ENCODE peak calls at places on chromosomes 4 and X, in six cellular contexts. One of them, this sample, is unnamed.

GRCh38 chr4:10298681-10299080 is 158.5 kb downstream of the ZNF518B start:
- DNase-seq in fibroblast of lung: no peak
- DNase-seq in neuronal stem cell: no peak
- DNase-seq in PC-3: no peak
- DNase-seq in GM23248: no peak
- DNase-seq in neural progenitor cell: no peak
- DNase-seq in this sample: no peak

GRCh38 chr4:88280228-88280795 is 4.0 kb downstream of the PPM1K start:
- DNase-seq in fibroblast of lung: no peak
- DNase-seq in neuronal stem cell: no peak
- DNase-seq in PC-3: no peak
- DNase-seq in GM23248: no peak
- DNase-seq in neural progenitor cell: no peak
- DNase-seq in this sample: no peak

GRCh38 chrX:16119353-16120220 is 3.8 kb upstream of the GRPR start:
- DNase-seq in fibroblast of lung: no peak
- DNase-seq in neuronal stem cell: no peak
- DNase-seq in PC-3: no peak
- DNase-seq in GM23248: no peak
- DNase-seq in neural progenitor cell: no peak
- DNase-seq in this sample: peak; percentile 73

GRCh38 chr4:15893967-15894366 is 44.6 kb downstream of the FGFBP1 start:
- DNase-seq in fibroblast of lung: peak; percentile 99
- DNase-seq in neuronal stem cell: no peak
- DNase-seq in PC-3: peak; percentile 95
- DNase-seq in GM23248: peak; percentile 96
- DNase-seq in neural progenitor cell: no peak
- DNase-seq in this sample: no peak

GRCh38 chr4:159010563-159011260 is 92.2 kb upstream of the RAPGEF2 start:
- DNase-seq in fibroblast of lung: peak; percentile 79
- DNase-seq in neuronal stem cell: no peak
- DNase-seq in PC-3: peak; percentile 68
- DNase-seq in GM23248: peak; percentile 85
- DNase-seq in neural progenitor cell: no peak
- DNase-seq in this sample: no peak

GRCh38 chr4:22456291-22456690 is 59.6 kb downstream of the ADGRA3 start:
- DNase-seq in fibroblast of lung: no peak
- DNase-seq in neuronal stem cell: no peak
- DNase-seq in PC-3: no peak
- DNase-seq in GM23248: no peak
- DNase-seq in neural progenitor cell: no peak
- DNase-seq in this sample: no peak

GRCh38 chr4:41661447-41662076 is 87.0 kb downstream of the PHOX2B start:
- DNase-seq in fibroblast of lung: peak; percentile 30
- DNase-seq in neuronal stem cell: peak; percentile 48
- DNase-seq in PC-3: peak; percentile 67
- DNase-seq in GM23248: peak; percentile 62
- DNase-seq in neural progenitor cell: peak; percentile 58
- DNase-seq in this sample: peak; percentile 19

GRCh38 chr4:164926301-164926700 is 49.3 kb downstream of the APELA start:
- DNase-seq in fibroblast of lung: no peak
- DNase-seq in neuronal stem cell: no peak
- DNase-seq in PC-3: peak; percentile 85
- DNase-seq in GM23248: peak; percentile 93
- DNase-seq in neural progenitor cell: no peak
- DNase-seq in this sample: no peak

GRCh38 chr4:25308266-25308665 is 4.3 kb upstream of the ZCCHC4 start:
- DNase-seq in fibroblast of lung: peak; percentile 10
- DNase-seq in neuronal stem cell: no peak
- DNase-seq in PC-3: no peak
- DNase-seq in GM23248: peak; percentile 10
- DNase-seq in neural progenitor cell: no peak
- DNase-seq in this sample: no peak

GRCh38 chr4:45693746-45694145 is 430.1 kb downstream of the GABRG1 start:
- DNase-seq in fibroblast of lung: no peak
- DNase-seq in neuronal stem cell: no peak
- DNase-seq in PC-3: no peak
- DNase-seq in GM23248: peak; percentile 1
- DNase-seq in neural progenitor cell: no peak
- DNase-seq in this sample: no peak

GRCh38 chr4:118997601-118998000 is 108.9 kb downstream of the SYNPO2 start:
- DNase-seq in fibroblast of lung: peak; percentile 37
- DNase-seq in neuronal stem cell: no peak
- DNase-seq in PC-3: no peak
- DNase-seq in GM23248: peak; percentile 73
- DNase-seq in neural progenitor cell: no peak
- DNase-seq in this sample: no peak

GRCh38 chr4:72919937-72920336 is 149.6 kb downstream of the COX18 start:
- DNase-seq in fibroblast of lung: no peak
- DNase-seq in neuronal stem cell: no peak
- DNase-seq in PC-3: peak; percentile 9
- DNase-seq in GM23248: no peak
- DNase-seq in neural progenitor cell: no peak
- DNase-seq in this sample: no peak

GRCh38 chr4:174071591-174071990 is 211.9 kb downstream of the FBXO8 start:
- DNase-seq in fibroblast of lung: no peak
- DNase-seq in neuronal stem cell: no peak
- DNase-seq in PC-3: no peak
- DNase-seq in GM23248: no peak
- DNase-seq in neural progenitor cell: no peak
- DNase-seq in this sample: no peak

GRCh38 chrX:147917700-147918694 is 6.3 kb downstream of the FMR1 start:
- DNase-seq in fibroblast of lung: peak; percentile 70
- DNase-seq in neuronal stem cell: no peak
- DNase-seq in PC-3: no peak
- DNase-seq in GM23248: peak; percentile 55
- DNase-seq in neural progenitor cell: no peak
- DNase-seq in this sample: no peak

GRCh38 chr4:89196056-89196674 is 84.8 kb downstream of the TIGD2 start:
- DNase-seq in fibroblast of lung: no peak
- DNase-seq in neuronal stem cell: no peak
- DNase-seq in PC-3: no peak
- DNase-seq in GM23248: peak; percentile 15
- DNase-seq in neural progenitor cell: no peak
- DNase-seq in this sample: peak; percentile 60

GRCh38 chr4:94746746-94747145 is 11.0 kb upstream of the BMPR1B start:
- DNase-seq in fibroblast of lung: no peak
- DNase-seq in neuronal stem cell: no peak
- DNase-seq in PC-3: no peak
- DNase-seq in GM23248: peak; percentile 4
- DNase-seq in neural progenitor cell: no peak
- DNase-seq in this sample: no peak

GRCh38 chr4:85147481-85148076 is 181.1 kb upstream of the WDFY3 start:
- DNase-seq in fibroblast of lung: peak; percentile 56
- DNase-seq in neuronal stem cell: peak; percentile 23
- DNase-seq in PC-3: peak; percentile 68
- DNase-seq in GM23248: peak; percentile 78
- DNase-seq in neural progenitor cell: peak; percentile 69
- DNase-seq in this sample: peak; percentile 83

GRCh38 chrX:83260288-83260687 is 247.8 kb upstream of the POU3F4 start:
- DNase-seq in fibroblast of lung: no peak
- DNase-seq in neuronal stem cell: no peak
- DNase-seq in PC-3: no peak
- DNase-seq in GM23248: no peak
- DNase-seq in neural progenitor cell: peak; percentile 1
- DNase-seq in this sample: no peak

GRCh38 chrX:102835504-102836146 is 101.4 kb upstream of the RAB40AL start:
- DNase-seq in fibroblast of lung: no peak
- DNase-seq in neuronal stem cell: no peak
- DNase-seq in PC-3: peak; percentile 53
- DNase-seq in GM23248: peak; percentile 52
- DNase-seq in neural progenitor cell: peak; percentile 19
- DNase-seq in this sample: peak; percentile 17

GRCh38 chr4:6688879-6689505 is 4.7 kb upstream of the S100P start:
- DNase-seq in fibroblast of lung: peak; percentile 96
- DNase-seq in neuronal stem cell: no peak
- DNase-seq in PC-3: peak; percentile 92
- DNase-seq in GM23248: peak; percentile 94
- DNase-seq in neural progenitor cell: peak; percentile 31
- DNase-seq in this sample: peak; percentile 21

GRCh38 chrX:110021180-110022022 is 18.5 kb downstream of the TMEM164 start:
- DNase-seq in fibroblast of lung: peak; percentile 88
- DNase-seq in neuronal stem cell: no peak
- DNase-seq in PC-3: no peak
- DNase-seq in GM23248: peak; percentile 72
- DNase-seq in neural progenitor cell: no peak
- DNase-seq in this sample: no peak

GRCh38 chrX:136768469-136769084 is 12.2 kb downstream of the ARHGEF6 start:
- DNase-seq in fibroblast of lung: peak; percentile 94
- DNase-seq in neuronal stem cell: no peak
- DNase-seq in PC-3: peak; percentile 83
- DNase-seq in GM23248: peak; percentile 93
- DNase-seq in neural progenitor cell: no peak
- DNase-seq in this sample: no peak

DNA sequence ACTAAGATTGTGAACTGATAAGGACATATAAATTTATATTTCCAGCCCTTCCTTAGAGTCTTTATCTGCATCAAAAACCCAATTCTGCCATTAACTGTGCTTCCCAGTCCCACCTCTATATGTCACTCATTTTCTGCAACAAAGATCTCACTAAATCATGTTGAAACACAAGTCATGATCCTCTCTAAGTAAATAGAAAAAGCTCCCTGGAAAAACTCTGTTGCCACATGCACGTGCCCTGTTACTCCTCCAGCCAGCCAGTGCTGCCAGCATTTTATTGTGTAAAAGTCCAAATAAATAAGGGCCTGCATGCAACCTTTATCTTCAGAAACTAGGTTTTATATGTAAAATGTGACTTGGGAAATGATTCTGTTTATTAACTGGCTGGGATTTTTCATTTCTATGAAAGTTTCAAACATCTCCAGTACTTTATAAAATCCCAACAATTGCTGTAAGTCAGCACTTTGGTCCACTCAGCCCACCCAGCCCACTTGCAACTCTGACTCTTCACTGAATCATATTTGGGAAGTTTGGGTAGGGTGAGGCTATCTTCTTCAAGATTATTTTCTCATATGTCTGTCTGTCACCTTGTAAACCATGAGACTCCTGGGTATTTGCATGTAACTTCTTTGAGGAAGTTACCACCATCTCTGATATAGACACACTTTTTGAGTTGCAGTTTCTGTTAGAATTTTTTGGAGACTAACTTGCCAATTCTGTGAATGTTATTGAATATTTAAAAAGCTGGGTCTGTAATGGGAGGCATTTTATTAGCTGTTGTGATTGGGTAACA is 40.0 kb upstream of the SMARCA5 start:
- DNase-seq in fibroblast of lung: no peak
- DNase-seq in neuronal stem cell: no peak
- DNase-seq in PC-3: no peak
- DNase-seq in GM23248: no peak
- DNase-seq in neural progenitor cell: no peak
- DNase-seq in this sample: no peak
- H3K9ac ChIP-seq in fibroblast of lung: no peak overlapping the region
- H3K9ac ChIP-seq in neuronal stem cell: no peak overlapping the region
- H3K9ac ChIP-seq in PC-3: no peak overlapping the region
- H3K9ac ChIP-seq in GM23248: no peak overlapping the region
- H3K9ac ChIP-seq in neural progenitor cell: no peak overlapping the region
- H3K9ac ChIP-seq in this sample: no peak overlapping the region

DNA sequence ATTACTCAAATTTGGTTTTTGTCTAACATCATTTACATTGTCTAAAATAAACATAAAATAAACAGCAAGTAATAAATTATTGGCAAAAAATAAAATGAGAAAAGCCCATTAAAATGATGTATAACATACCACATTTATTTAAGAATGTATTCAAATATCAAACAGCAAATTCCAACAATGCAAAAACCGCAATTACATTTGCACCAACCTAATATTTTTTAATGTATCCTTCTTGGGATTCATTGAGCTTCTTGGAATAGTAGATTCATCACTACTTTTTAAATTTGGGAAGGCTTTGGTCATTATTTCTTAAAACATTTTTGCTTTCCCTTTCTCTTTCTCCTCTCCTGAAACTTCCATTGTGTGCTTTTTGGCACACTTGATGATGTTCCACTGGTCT is 400.2 kb downstream of the MAGEE1 start:
- DNase-seq in fibroblast of lung: no peak
- DNase-seq in neuronal stem cell: no peak
- DNase-seq in PC-3: no peak
- DNase-seq in GM23248: no peak
- DNase-seq in neural progenitor cell: no peak
- DNase-seq in this sample: no peak
- H3K9me3 ChIP-seq in fibroblast of lung: no peaks in the 10 kb centered on the region
- H3K9me3 ChIP-seq in neuronal stem cell: no peaks in the 10 kb centered on the region
- H3K9me3 ChIP-seq in PC-3: no peaks in the 10 kb centered on the region
- H3K9me3 ChIP-seq in GM23248: no peaks in the 10 kb centered on the region
- H3K9me3 ChIP-seq in neural progenitor cell: no peaks in the 10 kb centered on the region
- H3K9me3 ChIP-seq in this sample: no peaks in the 10 kb centered on the region

GRCh38 chr4:4866124-4866832 is 6.8 kb downstream of the MSX1 start:
- DNase-seq in fibroblast of lung: no peak
- DNase-seq in neuronal stem cell: no peak
- DNase-seq in PC-3: no peak
- DNase-seq in GM23248: no peak
- DNase-seq in neural progenitor cell: peak; percentile 55
- DNase-seq in this sample: no peak
- H3K4me3 ChIP-seq in fibroblast of lung: peak overlapping the region; percentile 42
- H3K4me3 ChIP-seq in neuronal stem cell: peak overlapping the region; percentile 43
- H3K4me3 ChIP-seq in PC-3: no peak overlapping the region
- H3K4me3 ChIP-seq in GM23248: peak overlapping the region; percentile 57
- H3K4me3 ChIP-seq in neural progenitor cell: peak overlapping the region; percentile 38
- H3K4me3 ChIP-seq in this sample: no peak overlapping the region

GRCh38 chr4:106585920-106586349 is 217.4 kb upstream of the GIMD1 start:
- DNase-seq in fibroblast of lung: peak; percentile 45
- DNase-seq in neuronal stem cell: no peak
- DNase-seq in PC-3: peak; percentile 48
- DNase-seq in GM23248: peak; percentile 37
- DNase-seq in neural progenitor cell: no peak
- DNase-seq in this sample: no peak

GRCh38 chr4:106583567-106583966 is 215.0 kb upstream of the GIMD1 start:
- DNase-seq in fibroblast of lung: peak; percentile 98
- DNase-seq in neuronal stem cell: no peak
- DNase-seq in PC-3: peak; percentile 81
- DNase-seq in GM23248: peak; percentile 95
- DNase-seq in neural progenitor cell: no peak
- DNase-seq in this sample: no peak

GRCh38 chr4:106587558-106587957 is 219.0 kb upstream of the GIMD1 start:
- DNase-seq in fibroblast of lung: peak; percentile 87
- DNase-seq in neuronal stem cell: no peak
- DNase-seq in PC-3: peak; percentile 80
- DNase-seq in GM23248: peak; percentile 86
- DNase-seq in neural progenitor cell: no peak
- DNase-seq in this sample: no peak

GRCh38 chr4:106584590-106584989 is 216.0 kb upstream of the GIMD1 start:
- DNase-seq in fibroblast of lung: peak; percentile 80
- DNase-seq in neuronal stem cell: no peak
- DNase-seq in PC-3: peak; percentile 7
- DNase-seq in GM23248: peak; percentile 15
- DNase-seq in neural progenitor cell: no peak
- DNase-seq in this sample: peak; percentile 45

GRCh38 chr4:106583108-106583507 is 214.5 kb upstream of the GIMD1 start:
- DNase-seq in fibroblast of lung: peak; percentile 27
- DNase-seq in neuronal stem cell: no peak
- DNase-seq in PC-3: peak; percentile 20
- DNase-seq in GM23248: no peak
- DNase-seq in neural progenitor cell: no peak
- DNase-seq in this sample: no peak
- H3K9ac ChIP-seq in fibroblast of lung: no peak overlapping the region
- H3K9ac ChIP-seq in neuronal stem cell: no peak overlapping the region
- H3K9ac ChIP-seq in PC-3: no peak overlapping the region
- H3K9ac ChIP-seq in GM23248: no peak overlapping the region
- H3K9ac ChIP-seq in neural progenitor cell: no peak overlapping the region
- H3K9ac ChIP-seq in this sample: no peak overlapping the region

GRCh38 chr4:169335331-169335730 is 64.6 kb upstream of the SH3RF1 start:
- DNase-seq in fibroblast of lung: peak; percentile 86
- DNase-seq in neuronal stem cell: no peak
- DNase-seq in PC-3: peak; percentile 74
- DNase-seq in GM23248: peak; percentile 50
- DNase-seq in neural progenitor cell: no peak
- DNase-seq in this sample: no peak
- H3K9me3 ChIP-seq in fibroblast of lung: no peaks in the 10 kb centered on the region
- H3K9me3 ChIP-seq in neuronal stem cell: no peaks in the 10 kb centered on the region
- H3K9me3 ChIP-seq in PC-3: no peaks in the 10 kb centered on the region
- H3K9me3 ChIP-seq in GM23248: no peaks in the 10 kb centered on the region
- H3K9me3 ChIP-seq in neural progenitor cell: no peaks in the 10 kb centered on the region
- H3K9me3 ChIP-seq in this sample: no peaks in the 10 kb centered on the region